ENCODE peak calls at places on chromosome 1, in eight cellular contexts. One of them, this sample, is unnamed.

GRCh38 chr1:91745649-91746383 is 140.1 kb downstream of the TGFBR3 start:
- DNase-seq in transverse colon: no peak
- DNase-seq in A549: no peak
- DNase-seq in Karpas-422: no peak
- DNase-seq in adrenal gland: no peak
- DNase-seq in AG10803: no peak
- DNase-seq in fibroblast of pulmonary artery: no peak
- DNase-seq in HCT116: no peak
- DNase-seq in this sample: no peak

GRCh38 chr1:244254467-244254866 is 197.2 kb downstream of the ADSS2 start:
- DNase-seq in HCT116: no peak
- DNase-seq in adrenal gland: no peak
- DNase-seq in transverse colon: peak
- DNase-seq in AG10803: no peak
- DNase-seq in fibroblast of pulmonary artery: no peak
- DNase-seq in Karpas-422: no peak
- DNase-seq in A549: no peak
- DNase-seq in this sample: no peak

GRCh38 chr1:47875831-47876586 is 121.2 kb downstream of the TRABD2B start:
- DNase-seq in Karpas-422: no peak
- DNase-seq in AG10803: no peak
- DNase-seq in adrenal gland: no peak
- DNase-seq in A549: no peak
- DNase-seq in transverse colon: no peak
- DNase-seq in fibroblast of pulmonary artery: peak
- DNase-seq in HCT116: no peak
- DNase-seq in this sample: no peak

GRCh38 chr1:229437443-229437842 is 3.5 kb upstream of the ACTA1 start:
- DNase-seq in AG10803: peak
- DNase-seq in Karpas-422: no peak
- DNase-seq in A549: no peak
- DNase-seq in HCT116: no peak
- DNase-seq in transverse colon: no peak
- DNase-seq in adrenal gland: no peak
- DNase-seq in fibroblast of pulmonary artery: no peak
- DNase-seq in this sample: no peak

GRCh38 chr1:118928739-118929554 is 59.2 kb downstream of the TBX15 start:
- DNase-seq in A549: no peak
- DNase-seq in Karpas-422: peak
- DNase-seq in adrenal gland: no peak
- DNase-seq in HCT116: no peak
- DNase-seq in AG10803: peak
- DNase-seq in transverse colon: no peak
- DNase-seq in fibroblast of pulmonary artery: peak
- DNase-seq in this sample: no peak

GRCh38 chr1:48236716-48237470 is 14.4 kb downstream of the SLC5A9 start:
- DNase-seq in AG10803: peak
- DNase-seq in adrenal gland: no peak
- DNase-seq in Karpas-422: peak
- DNase-seq in fibroblast of pulmonary artery: peak
- DNase-seq in HCT116: peak
- DNase-seq in A549: peak
- DNase-seq in transverse colon: no peak
- DNase-seq in this sample: peak

GRCh38 chr1:200512191-200512590 is 102.4 kb upstream of the ZNF281 start:
- DNase-seq in transverse colon: no peak
- DNase-seq in Karpas-422: no peak
- DNase-seq in adrenal gland: no peak
- DNase-seq in fibroblast of pulmonary artery: peak
- DNase-seq in AG10803: peak
- DNase-seq in A549: no peak
- DNase-seq in HCT116: no peak
- DNase-seq in this sample: peak

GRCh38 chr1:192802406-192802805 is 6.4 kb upstream of the RGS2 start:
- DNase-seq in HCT116: no peak
- DNase-seq in adrenal gland: no peak
- DNase-seq in transverse colon: no peak
- DNase-seq in fibroblast of pulmonary artery: no peak
- DNase-seq in A549: no peak
- DNase-seq in Karpas-422: peak
- DNase-seq in AG10803: no peak
- DNase-seq in this sample: no peak

GRCh38 chr1:58047265-58047858 is 499.2 kb downstream of the OMA1 start:
- DNase-seq in fibroblast of pulmonary artery: peak
- DNase-seq in HCT116: no peak
- DNase-seq in A549: peak
- DNase-seq in AG10803: peak
- DNase-seq in adrenal gland: peak
- DNase-seq in Karpas-422: peak
- DNase-seq in transverse colon: peak
- DNase-seq in this sample: no peak

GRCh38 chr1:165408518-165408917 is 36.4 kb downstream of the RXRG start:
- DNase-seq in transverse colon: no peak
- DNase-seq in adrenal gland: peak
- DNase-seq in Karpas-422: peak
- DNase-seq in HCT116: peak
- DNase-seq in AG10803: peak
- DNase-seq in A549: peak
- DNase-seq in fibroblast of pulmonary artery: peak
- DNase-seq in this sample: no peak

GRCh38 chr1:52747450-52747849 is 21.2 kb downstream of the ZYG11B start:
- DNase-seq in AG10803: no peak
- DNase-seq in fibroblast of pulmonary artery: no peak
- DNase-seq in Karpas-422: no peak
- DNase-seq in HCT116: no peak
- DNase-seq in adrenal gland: no peak
- DNase-seq in transverse colon: no peak
- DNase-seq in A549: no peak
- DNase-seq in this sample: no peak

GRCh38 chr1:235442788-235443429 is 61.3 kb downstream of the B3GALNT2 start:
- DNase-seq in HCT116: peak
- DNase-seq in transverse colon: no peak
- DNase-seq in A549: peak
- DNase-seq in fibroblast of pulmonary artery: peak
- DNase-seq in AG10803: peak
- DNase-seq in Karpas-422: no peak
- DNase-seq in adrenal gland: no peak
- DNase-seq in this sample: peak

GRCh38 chr1:38454236-38454635 is 405.3 kb downstream of the RRAGC start:
- DNase-seq in AG10803: no peak
- DNase-seq in HCT116: peak
- DNase-seq in Karpas-422: no peak
- DNase-seq in adrenal gland: no peak
- DNase-seq in A549: no peak
- DNase-seq in fibroblast of pulmonary artery: no peak
- DNase-seq in transverse colon: no peak
- DNase-seq in this sample: no peak

GRCh38 chr1:218079820-218080219 is 205.3 kb upstream of the RRP15 start:
- DNase-seq in HCT116: no peak
- DNase-seq in transverse colon: no peak
- DNase-seq in adrenal gland: no peak
- DNase-seq in AG10803: no peak
- DNase-seq in A549: no peak
- DNase-seq in Karpas-422: no peak
- DNase-seq in fibroblast of pulmonary artery: no peak
- DNase-seq in this sample: no peak
- H3K4me3 ChIP-seq in HCT116: no peak
- H3K4me3 ChIP-seq in transverse colon: no peak
- H3K4me3 ChIP-seq in adrenal gland: no peak
- H3K4me3 ChIP-seq in AG10803: no peak
- H3K4me3 ChIP-seq in A549: no peak
- H3K4me3 ChIP-seq in Karpas-422: no peak
- H3K4me3 ChIP-seq in fibroblast of pulmonary artery: no peak
- H3K4me3 ChIP-seq in this sample: no peak

GRCh38 chr1:226653311-226653921 is 85.7 kb downstream of the ITPKB start:
- DNase-seq in transverse colon: peak
- DNase-seq in fibroblast of pulmonary artery: no peak
- DNase-seq in adrenal gland: no peak
- DNase-seq in Karpas-422: peak
- DNase-seq in A549: no peak
- DNase-seq in AG10803: no peak
- DNase-seq in HCT116: no peak
- DNase-seq in this sample: no peak
- H3K4me3 ChIP-seq in transverse colon: no peak
- H3K4me3 ChIP-seq in fibroblast of pulmonary artery: no peak
- H3K4me3 ChIP-seq in adrenal gland: no peak
- H3K4me3 ChIP-seq in Karpas-422: peak
- H3K4me3 ChIP-seq in A549: no peak
- H3K4me3 ChIP-seq in AG10803: no peak
- H3K4me3 ChIP-seq in HCT116: no peak
- H3K4me3 ChIP-seq in this sample: no peak

DNA sequence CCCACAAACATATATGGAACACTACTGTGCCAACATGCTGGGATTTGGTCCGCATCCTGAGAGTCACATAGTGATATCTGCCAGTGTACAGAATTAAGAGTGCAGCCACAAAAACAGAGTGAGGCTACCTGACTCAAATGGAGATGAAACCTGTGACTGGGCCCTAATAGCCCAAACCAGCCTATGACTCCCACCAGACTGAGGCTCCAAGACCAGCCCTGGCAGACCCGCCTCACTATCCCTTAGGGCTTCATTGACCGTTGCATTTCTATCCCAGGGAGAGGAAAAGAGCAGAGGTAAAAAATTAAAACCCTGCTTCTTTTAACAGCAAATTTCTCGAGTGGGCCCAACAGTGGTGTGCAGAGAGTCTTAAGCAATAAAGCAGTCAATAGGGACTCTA is 155.7 kb downstream of the BARHL2 start:
- DNase-seq in adrenal gland: no peak
- DNase-seq in HCT116: no peak
- DNase-seq in AG10803: no peak
- DNase-seq in fibroblast of pulmonary artery: no peak
- DNase-seq in Karpas-422: no peak
- DNase-seq in transverse colon: no peak
- DNase-seq in A549: no peak
- DNase-seq in this sample: no peak
- H3K4me3 ChIP-seq in adrenal gland: no peak
- H3K4me3 ChIP-seq in HCT116: no peak
- H3K4me3 ChIP-seq in AG10803: no peak
- H3K4me3 ChIP-seq in fibroblast of pulmonary artery: no peak
- H3K4me3 ChIP-seq in Karpas-422: no peak
- H3K4me3 ChIP-seq in transverse colon: no peak
- H3K4me3 ChIP-seq in A549: no peak
- H3K4me3 ChIP-seq in this sample: no peak

DNA sequence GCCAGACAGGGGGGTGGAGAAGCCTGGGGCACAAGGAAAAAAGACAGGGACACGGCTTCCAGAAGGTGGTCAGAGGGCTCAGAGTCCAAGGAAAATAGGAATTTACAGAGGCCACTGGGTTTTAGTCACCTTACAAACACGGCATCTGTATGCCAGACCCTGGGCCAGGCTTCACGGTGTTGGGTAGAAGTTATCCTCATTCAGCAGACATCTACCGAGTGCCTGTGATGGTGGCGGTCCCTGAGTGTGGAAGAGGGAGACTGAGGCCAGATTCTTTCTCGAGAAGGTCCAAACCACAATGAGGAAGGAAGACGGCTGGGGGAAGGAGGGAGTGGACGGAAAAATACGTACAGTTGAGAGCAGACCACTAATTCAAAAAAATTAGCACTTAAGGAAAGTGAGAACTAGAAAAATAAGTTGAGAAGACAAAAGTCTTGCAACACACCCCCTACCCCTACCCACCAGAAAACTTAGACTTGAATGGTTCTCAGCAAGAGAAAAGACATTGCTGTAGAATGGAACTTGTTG is 864 bp upstream of the BTG2 start:
- DNase-seq in adrenal gland: no peak
- DNase-seq in Karpas-422: peak
- DNase-seq in fibroblast of pulmonary artery: no peak
- DNase-seq in A549: no peak
- DNase-seq in transverse colon: no peak
- DNase-seq in HCT116: no peak
- DNase-seq in AG10803: no peak
- DNase-seq in this sample: no peak
- H3K4me3 ChIP-seq in adrenal gland: no peak
- H3K4me3 ChIP-seq in Karpas-422: peak
- H3K4me3 ChIP-seq in fibroblast of pulmonary artery: no peak
- H3K4me3 ChIP-seq in A549: peak
- H3K4me3 ChIP-seq in transverse colon: no peak
- H3K4me3 ChIP-seq in HCT116: peak
- H3K4me3 ChIP-seq in AG10803: no peak
- H3K4me3 ChIP-seq in this sample: peak

GRCh38 chr1:167491586-167492408 is 26.5 kb downstream of the CD247 start:
- DNase-seq in HCT116: no peak
- DNase-seq in adrenal gland: no peak
- DNase-seq in transverse colon: no peak
- DNase-seq in A549: no peak
- DNase-seq in AG10803: no peak
- DNase-seq in fibroblast of pulmonary artery: no peak
- DNase-seq in Karpas-422: no peak
- DNase-seq in this sample: no peak
- H3K4me3 ChIP-seq in HCT116: no peak
- H3K4me3 ChIP-seq in adrenal gland: no peak
- H3K4me3 ChIP-seq in transverse colon: no peak
- H3K4me3 ChIP-seq in A549: no peak
- H3K4me3 ChIP-seq in AG10803: no peak
- H3K4me3 ChIP-seq in fibroblast of pulmonary artery: no peak
- H3K4me3 ChIP-seq in Karpas-422: no peak
- H3K4me3 ChIP-seq in this sample: no peak

DNA sequence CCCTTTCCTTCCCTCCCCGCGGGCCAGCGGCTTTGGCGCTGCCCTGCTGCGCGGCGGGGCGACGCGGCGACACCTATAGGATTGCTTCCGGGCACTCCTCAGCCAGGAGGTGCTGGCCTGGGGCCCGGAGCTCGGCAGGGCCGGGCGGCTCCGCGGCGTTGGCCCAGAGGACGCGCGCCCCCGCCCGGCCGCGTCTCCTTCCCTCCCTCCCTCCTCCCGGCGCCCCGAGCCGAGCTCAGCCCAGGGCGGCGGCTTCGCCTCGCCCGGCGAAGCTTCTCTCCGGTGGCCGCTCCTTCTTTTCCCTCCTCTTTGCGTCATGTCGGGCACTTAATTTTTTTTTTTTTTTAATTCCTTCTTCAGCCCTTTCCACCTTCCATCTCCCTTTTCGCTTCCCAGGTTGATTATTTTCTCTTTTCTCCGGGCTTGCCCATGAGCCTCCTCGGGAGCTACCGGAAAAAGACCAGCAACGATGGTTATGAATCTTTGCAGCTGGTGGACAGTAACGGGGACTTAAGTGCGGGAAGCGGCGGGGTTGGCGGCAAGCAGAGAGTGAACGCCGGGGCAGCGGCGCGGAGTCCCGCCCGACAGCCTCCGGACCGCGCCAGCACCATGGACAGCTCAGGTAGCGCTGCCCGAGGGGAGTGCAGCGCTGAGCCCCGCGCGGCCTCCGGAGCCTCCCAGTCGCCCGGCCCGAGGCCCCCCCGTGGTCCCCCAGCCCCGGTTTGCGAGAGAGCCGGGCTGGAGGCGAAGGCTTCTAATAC is at the start of gene DNAJC6:
- DNase-seq in HCT116: no peak
- DNase-seq in AG10803: peak
- DNase-seq in fibroblast of pulmonary artery: peak
- DNase-seq in adrenal gland: peak
- DNase-seq in transverse colon: peak
- DNase-seq in A549: peak
- DNase-seq in Karpas-422: no peak
- DNase-seq in this sample: no peak
- H3K4me3 ChIP-seq in HCT116: peak
- H3K4me3 ChIP-seq in AG10803: peak
- H3K4me3 ChIP-seq in fibroblast of pulmonary artery: peak
- H3K4me3 ChIP-seq in adrenal gland: no peak
- H3K4me3 ChIP-seq in transverse colon: no peak
- H3K4me3 ChIP-seq in A549: peak
- H3K4me3 ChIP-seq in Karpas-422: no peak
- H3K4me3 ChIP-seq in this sample: peak